ENCODE peak calls at places on chromosomes 2 and 18, in seven cellular contexts. O is upper lobe of left lung; T is A549; S is heart left ventricle; E is transverse colon; R is endodermal cell; I is CD8-positive, alpha-beta T cell. D is an unnamed sample.
A peak's percentile ranks its signal among the peaks of the same experiment; 100 is the strongest.

GRCh38 chr2:172552547-172553291 is 3.2 kb upstream of the PDK1 start:
- DNase-seq in T (peak; percentile 19), E (no peak), S (no peak), O (no peak), I (no peak), R (no peak), D (no peak)

GRCh38 chr2:96143848-96144480 is 1.3 kb downstream of the DUSP2 start:
- DNase-seq in E (peak; percentile 36), R (peak; percentile 89), I (no peak), T (peak; percentile 19), S (peak; percentile 29), O (no peak), D (peak; percentile 18)

GRCh38 chr2:219199470-219200211 is 6.9 kb upstream of the ZFAND2B start:
- DNase-seq in I (no peak), R (no peak), O (no peak), E (no peak), T (no peak), S (no peak), D (no peak)

GRCh38 chr2:174702541-174702940 is 61.7 kb downstream of the CHRNA1 start:
- DNase-seq in T (no peak), E (no peak), S (no peak), O (no peak), R (no peak), I (no peak), D (no peak)

GRCh38 chr2:42028571-42029148 is 19.2 kb upstream of the PKDCC start:
- DNase-seq in I (no peak), T (no peak), S (no peak), E (no peak), R (no peak), O (no peak), D (no peak)

GRCh38 chr2:73494031-73494430 is 108.4 kb downstream of the ALMS1 start:
- DNase-seq in R (peak; percentile 46), E (no peak), I (no peak), S (no peak), O (no peak), T (peak; percentile 30), D (no peak)

GRCh38 chr2:172864182-172864581 is 128.5 kb downstream of the RAPGEF4 start:
- DNase-seq in T (peak; percentile 64), I (peak; percentile 6), R (peak; percentile 90), O (peak; percentile 55), E (peak; percentile 54), S (peak; percentile 60), D (no peak)

GRCh38 chr2:38261569-38262513 is 115.2 kb downstream of the ATL2 start:
- DNase-seq in R (no peak), E (no peak), T (no peak), I (no peak), S (no peak), O (peak; percentile 29), D (no peak)

GRCh38 chr2:227325824-227326195 is 759 bp downstream of the MFF start:
- DNase-seq in O (peak; percentile 44), E (peak; percentile 53), I (no peak), R (no peak), T (peak; percentile 37), S (peak; percentile 41), D (peak; percentile 52)

GRCh38 chr2:217822296-217823252 is 180.2 kb downstream of the TNS1 start:
- DNase-seq in T (no peak), E (no peak), I (no peak), R (peak; percentile 67), O (no peak), S (peak; percentile 38), D (no peak)
- TF ChIP-seq CTCF in T (no peak), E (no peak), I (no peak), R (peak; percentile 68), O (no peak), S (no peak), D (no peak)

DNA sequence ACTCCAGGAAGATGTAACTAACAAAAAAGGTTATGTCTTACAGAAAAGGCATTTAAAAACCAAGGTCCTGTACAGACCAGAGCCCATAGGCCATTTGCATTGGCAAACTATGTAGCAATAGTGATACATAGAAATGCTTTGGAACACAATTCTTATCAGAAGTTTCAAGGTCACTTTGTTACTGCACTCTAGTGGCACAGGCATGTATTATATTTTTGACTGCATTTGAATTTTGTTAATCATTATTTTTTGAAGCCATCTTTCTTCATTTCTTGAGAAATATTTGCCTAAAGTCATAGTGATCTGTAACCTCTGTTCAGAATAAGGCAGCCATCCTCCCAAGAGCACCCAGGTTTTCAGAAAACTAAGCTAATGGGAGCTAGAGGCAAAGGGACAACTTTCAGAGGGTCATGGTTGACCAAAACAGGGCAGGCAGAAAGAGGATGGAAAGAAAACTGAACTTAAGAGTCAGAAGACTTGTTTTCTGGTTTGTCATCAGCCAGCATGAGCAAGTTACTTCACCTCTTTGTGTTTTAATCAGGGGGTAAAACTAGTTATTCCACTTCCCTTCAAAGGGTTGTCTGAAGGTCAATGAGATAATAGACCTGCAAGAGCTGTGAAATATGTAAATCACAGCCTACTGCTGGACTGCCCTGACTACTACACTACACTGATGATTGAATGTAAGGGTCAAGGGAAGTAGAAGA is 41.5 kb downstream of the SLC38A11 start:
- DNase-seq in R (no peak), T (peak; percentile 41), I (no peak), E (no peak), S (no peak), O (no peak), D (no peak)
- TF ChIP-seq CTCF in R (no peak), T (peak; percentile 49), I (no peak), E (peak; percentile 34), S (peak; percentile 62), O (no peak), D (peak; percentile 44)

GRCh38 chr2:165406053-165406628 is 63.4 kb upstream of the CSRNP3 start:
- DNase-seq in E (no peak), T (no peak), I (no peak), O (no peak), R (peak; percentile 74), S (no peak), D (no peak)
- TF ChIP-seq CTCF in E (no peak), T (no peak), I (no peak), O (no peak), R (no peak), S (no peak), D (no peak)

GRCh38 chr2:115303-115702 is 69.0 kb upstream of the FAM110C start:
- DNase-seq in I (no peak), O (no peak), R (peak; percentile 73), E (no peak), T (peak; percentile 5), S (no peak), D (no peak)
- TF ChIP-seq CTCF in I (no peak), O (no peak), R (peak; percentile 52), E (no peak), T (no peak), S (no peak), D (no peak)

GRCh38 chr18:54357660-54358494 is at the start of the genes C18orf54 and STARD6:
- DNase-seq in E (peak; percentile 90), S (peak; percentile 89), R (peak; percentile 97), T (peak; percentile 90), O (peak; percentile 88), I (peak; percentile 88), D (peak; percentile 78)
- TF ChIP-seq CTCF in E (peak; percentile 31), S (peak; percentile 53), R (peak; percentile 82), T (peak; percentile 48), O (peak; percentile 42), I (peak; percentile 63), D (no peak)

GRCh38 chr2:12606472-12607000 is 110.2 kb upstream of the TRIB2 start:
- DNase-seq in T (no peak), E (no peak), O (no peak), S (no peak), I (no peak), R (no peak), D (no peak)
- TF ChIP-seq CTCF in T (no peak), E (no peak), O (peak; percentile 6), S (peak; percentile 44), I (no peak), R (peak; percentile 52), D (no peak)